ENCODE peak calls at places on chromosome 7, in nine cellular contexts. A is AG08395; Q is stimulated activated CD8-positive, alpha-beta memory T cell treated with anti-CD3 and anti-CD28 coated beads, Interleukin-4, amount 100 ng/mL, for 48 hours; H is SK-N-SH; C is stomach; F is BE2C; E is Peyer's patch; N is GM19239; K is stimulated activated CD4-positive, alpha-beta T cell treated with anti-CD3 and anti-CD28 coated beads, TNF-alpha, amount 100 ng/mL, for 48 hours. B is an unnamed sample.

GRCh38 chr7:8982338-8982994 is 549.1 kb downstream of the NXPH1 start:
- DNase-seq in Q (no peak), N (no peak), H (no peak), C (no peak), F (no peak), K (no peak), A (no peak), E (no peak), B (no peak)

GRCh38 chr7:148242271-148242801 is 348.2 kb upstream of the C7orf33 start:
- DNase-seq in F (peak; percentile 27), N (peak; percentile 48), H (peak; percentile 67), A (peak; percentile 40), E (peak; percentile 49), Q (no peak), K (no peak), C (peak; percentile 33), B (peak; percentile 2)

GRCh38 chr7:43077732-43078391 is 34.6 kb upstream of the HECW1 start:
- DNase-seq in H (peak; percentile 14), E (no peak), K (no peak), A (no peak), F (peak; percentile 37), Q (no peak), N (no peak), C (no peak), B (peak; percentile 44)

GRCh38 chr7:3042861-3043489 is 692 bp downstream of the CARD11 start:
- DNase-seq in C (no peak), H (no peak), F (no peak), N (peak; percentile 78), K (peak; percentile 42), Q (peak; percentile 83), A (no peak), E (peak; percentile 90), B (no peak)

GRCh38 chr7:29102554-29103151 is 43.7 kb downstream of the CPVL start:
- DNase-seq in Q (peak; percentile 56), E (peak; percentile 76), A (peak; percentile 49), H (peak; percentile 67), C (peak; percentile 67), F (peak; percentile 70), K (no peak), N (no peak), B (peak; percentile 36)

GRCh38 chr7:70586822-70587221 is 545.1 kb upstream of the GALNT17 start:
- DNase-seq in E (no peak), N (no peak), F (no peak), H (no peak), Q (no peak), K (no peak), C (no peak), A (peak; percentile 61), B (peak; percentile 33)

GRCh38 chr7:29194206-29194593 is 375 bp upstream of the CHN2 start:
- DNase-seq in E (peak; percentile 50), Q (no peak), H (no peak), C (peak; percentile 27), N (no peak), F (peak; percentile 14), K (no peak), A (no peak), B (no peak)

GRCh38 chr7:120218702-120219101 is 54.3 kb upstream of the KCND2 start:
- DNase-seq in N (no peak), C (no peak), K (no peak), Q (no peak), E (peak; percentile 49), H (no peak), A (no peak), F (no peak), B (no peak)

GRCh38 chr7:29854257-29854938 is 48.1 kb downstream of the WIPF3 start:
- DNase-seq in A (no peak), N (no peak), K (no peak), Q (no peak), F (no peak), C (no peak), H (no peak), E (no peak), B (peak; percentile 44)

GRCh38 chr7:2582006-2582735 is 23.4 kb downstream of the IQCE start:
- DNase-seq in F (no peak), E (no peak), N (no peak), C (no peak), K (no peak), A (no peak), H (no peak), Q (no peak), B (no peak)

GRCh38 chr7:155429651-155430050 is 28.3 kb upstream of the EN2 start:
- DNase-seq in N (no peak), K (no peak), C (no peak), H (no peak), F (no peak), Q (no peak), A (no peak), E (no peak), B (no peak)

GRCh38 chr7:100565133-100565571 is 8.5 kb downstream of the SAP25 start:
- DNase-seq in Q (no peak), A (no peak), N (no peak), K (no peak), E (no peak), F (no peak), C (no peak), H (peak; percentile 26), B (no peak)

GRCh38 chr7:4268040-4268965 is 413.8 kb upstream of the FOXK1 start:
- DNase-seq in A (no peak), F (no peak), Q (no peak), N (no peak), H (no peak), E (no peak), C (no peak), K (no peak), B (no peak)

GRCh38 chr7:70044525-70044924 is 446.2 kb downstream of the AUTS2 start:
- DNase-seq in K (no peak), N (no peak), C (no peak), H (no peak), A (no peak), E (no peak), F (no peak), Q (no peak), B (no peak)

GRCh38 chr7:99248391-99249067 is 24.1 kb upstream of the MYH16 start:
- DNase-seq in N (no peak), A (no peak), F (no peak), K (no peak), E (no peak), C (no peak), Q (no peak), H (no peak), B (no peak)

GRCh38 chr7:108328174-108328651 is 128.0 kb downstream of the NRCAM start:
- DNase-seq in C (no peak), H (no peak), E (no peak), K (no peak), N (no peak), Q (no peak), A (no peak), F (no peak), B (no peak)

GRCh38 chr7:111148134-111148533 is 57.2 kb downstream of the LRRN3 start:
- DNase-seq in Q (no peak), H (no peak), N (no peak), A (no peak), E (no peak), K (no peak), F (no peak), C (no peak), B (no peak)

GRCh38 chr7:119374436-119374835 is 898.5 kb upstream of the KCND2 start:
- DNase-seq in C (no peak), A (no peak), H (no peak), K (no peak), E (no peak), N (no peak), Q (no peak), F (no peak), B (no peak)

GRCh38 chr7:151893405-151893923 is 16.5 kb upstream of the PRKAG2 start:
- DNase-seq in K (no peak), C (no peak), E (no peak), Q (no peak), A (no peak), H (no peak), F (no peak), N (no peak), B (no peak)

GRCh38 chr7:28570113-28570969 is 158.0 kb downstream of the CREB5 start:
- DNase-seq in H (no peak), F (no peak), A (no peak), E (no peak), Q (no peak), N (no peak), K (no peak), C (no peak), B (no peak)

GRCh38 chr7:38584443-38585210 is 46.5 kb downstream of the AMPH start:
- DNase-seq in K (no peak), C (no peak), H (no peak), F (no peak), A (peak; percentile 91), Q (no peak), N (no peak), E (no peak), B (peak; percentile 68)

GRCh38 chr7:18610331-18610948 is 114.9 kb downstream of the HDAC9 start:
- DNase-seq in Q (no peak), E (no peak), H (peak; percentile 11), C (no peak), F (peak; percentile 37), K (no peak), A (peak; percentile 3), N (no peak), B (peak; percentile 2)

GRCh38 chr7:7653568-7654187 is 13.1 kb downstream of the UMAD1 start:
- DNase-seq in N (no peak), C (no peak), K (peak; percentile 7), F (peak; percentile 30), E (no peak), Q (peak; percentile 52), A (no peak), H (peak; percentile 22), B (no peak)

GRCh38 chr7:140049339-140050024 is 13.3 kb downstream of the PARP12 start:
- DNase-seq in C (no peak), K (no peak), F (no peak), A (no peak), E (peak; percentile 71), Q (no peak), H (no peak), N (no peak), B (peak; percentile 20)